ENCODE peak calls at places on chromosomes 7 and 10, in six cellular contexts. N is RWPE2, E is Peyer's patch, Y is progenitor cell of endocrine pancreas, V is foreskin fibroblast, X is lung. P is an unnamed sample.

GRCh38 chr7:47678641-47679380 is 96.9 kb upstream of the TNS3 start:
- DNase-seq in X (no peak), Y (no peak), N (no peak), E (no peak), V (no peak), P (no peak)

GRCh38 chr10:613217-613616 is 76.3 kb downstream of the DIP2C start:
- DNase-seq in V (no peak), N (no peak), E (no peak), Y (no peak), X (peak), P (no peak)

GRCh38 chr10:5873515-5873995 is 16.1 kb downstream of the ANKRD16 start:
- DNase-seq in X (peak), N (no peak), Y (peak), V (peak), E (peak), P (peak)

GRCh38 chr7:122756860-122757259 is 54.1 kb upstream of the RNF148 start:
- DNase-seq in E (no peak), X (no peak), Y (no peak), V (no peak), N (no peak), P (no peak)

GRCh38 chr7:148701414-148701813 is 2.7 kb downstream of the CUL1 start:
- DNase-seq in X (no peak), Y (no peak), E (no peak), V (peak), N (no peak), P (no peak)

GRCh38 chr7:39709768-39710291 is 86.5 kb downstream of the RALA start:
- DNase-seq in X (no peak), V (peak), N (no peak), E (no peak), Y (no peak), P (no peak)

GRCh38 chr10:3754727-3755439 is 30.1 kb downstream of the KLF6 start:
- DNase-seq in N (peak), Y (no peak), V (peak), X (no peak), E (peak), P (peak)

GRCh38 chr10:93894516-93895378 is 969 bp downstream of the SLC35G1 start:
- DNase-seq in X (no peak), N (no peak), V (peak), E (no peak), Y (no peak), P (no peak)

GRCh38 chr10:62818426-62819011 is 2.4 kb upstream of the EGR2 start:
- DNase-seq in V (peak), Y (peak), X (no peak), N (no peak), E (peak), P (no peak)

GRCh38 chr7:115662676-115663075 is 367.9 kb downstream of the TFEC start:
- DNase-seq in X (no peak), E (no peak), Y (no peak), N (no peak), V (peak), P (no peak)

GRCh38 chr7:24851791-24852190 is 94.5 kb upstream of the GSDME start:
- DNase-seq in N (no peak), V (peak), Y (no peak), X (no peak), E (no peak), P (no peak)

GRCh38 chr7:7542251-7542835 is 6.7 kb upstream of the COL28A1 start:
- DNase-seq in E (no peak), V (no peak), N (no peak), X (no peak), Y (no peak), P (no peak)

GRCh38 chr7:104772405-104772821 is 241.6 kb upstream of the KMT2E start:
- DNase-seq in N (no peak), X (no peak), Y (no peak), V (no peak), E (no peak), P (no peak)

GRCh38 chr10:88042162-88043100 is 179.0 kb downstream of the PTEN start:
- DNase-seq in V (peak), Y (no peak), E (no peak), X (peak), N (no peak), P (no peak)

GRCh38 chr7:158527495-158527894 is 60.1 kb downstream of the PTPRN2 start:
- DNase-seq in N (no peak), E (no peak), V (no peak), Y (no peak), X (no peak), P (no peak)

GRCh38 chr10:119344381-119344780 is 137.0 kb downstream of the GRK5 start:
- DNase-seq in N (no peak), Y (no peak), X (no peak), E (no peak), V (no peak), P (no peak)

GRCh38 chr7:51229106-51229537 is 87.5 kb downstream of the COBL start:
- DNase-seq in V (no peak), N (no peak), X (no peak), E (no peak), Y (no peak), P (peak)

GRCh38 chr7:29955799-29956476 is 33.7 kb downstream of the SCRN1 start:
- DNase-seq in Y (no peak), V (no peak), X (peak), E (peak), N (no peak), P (no peak)

GRCh38 chr10:132397036-132397541 is at the start of gene PWWP2B:
- DNase-seq in Y (no peak), X (no peak), E (peak), N (no peak), V (peak), P (no peak)

GRCh38 chr7:25347360-25347759 is 119.1 kb upstream of the NPVF start:
- DNase-seq in E (no peak), V (no peak), Y (no peak), X (no peak), N (no peak), P (no peak)

GRCh38 chr7:75989084-75989725 is 5.2 kb downstream of the TMEM120A start:
- DNase-seq in N (no peak), V (peak), X (no peak), Y (no peak), E (no peak), P (no peak)

GRCh38 chr7:50657912-50658311 is 92.7 kb upstream of the DDC start:
- DNase-seq in Y (no peak), X (peak), N (no peak), V (no peak), E (no peak), P (no peak)

GRCh38 chr7:156703773-156704482 is 63.4 kb downstream of the RNF32 start:
- DNase-seq in E (no peak), X (no peak), N (no peak), V (no peak), Y (no peak), P (no peak)

GRCh38 chr10:87619705-87620104 is 40.0 kb upstream of the PAPSS2 start:
- DNase-seq in X (peak), E (no peak), V (peak), N (no peak), Y (no peak), P (no peak)

GRCh38 chr10:43318978-43319965 is 52.2 kb upstream of the FXYD4 start:
- DNase-seq in X (no peak), N (no peak), Y (no peak), E (no peak), V (no peak), P (no peak)

GRCh38 chr10:89351402-89352038 is 23.7 kb downstream of the IFIT3 start:
- DNase-seq in E (no peak), X (no peak), Y (no peak), V (no peak), N (no peak), P (no peak)

DNA sequence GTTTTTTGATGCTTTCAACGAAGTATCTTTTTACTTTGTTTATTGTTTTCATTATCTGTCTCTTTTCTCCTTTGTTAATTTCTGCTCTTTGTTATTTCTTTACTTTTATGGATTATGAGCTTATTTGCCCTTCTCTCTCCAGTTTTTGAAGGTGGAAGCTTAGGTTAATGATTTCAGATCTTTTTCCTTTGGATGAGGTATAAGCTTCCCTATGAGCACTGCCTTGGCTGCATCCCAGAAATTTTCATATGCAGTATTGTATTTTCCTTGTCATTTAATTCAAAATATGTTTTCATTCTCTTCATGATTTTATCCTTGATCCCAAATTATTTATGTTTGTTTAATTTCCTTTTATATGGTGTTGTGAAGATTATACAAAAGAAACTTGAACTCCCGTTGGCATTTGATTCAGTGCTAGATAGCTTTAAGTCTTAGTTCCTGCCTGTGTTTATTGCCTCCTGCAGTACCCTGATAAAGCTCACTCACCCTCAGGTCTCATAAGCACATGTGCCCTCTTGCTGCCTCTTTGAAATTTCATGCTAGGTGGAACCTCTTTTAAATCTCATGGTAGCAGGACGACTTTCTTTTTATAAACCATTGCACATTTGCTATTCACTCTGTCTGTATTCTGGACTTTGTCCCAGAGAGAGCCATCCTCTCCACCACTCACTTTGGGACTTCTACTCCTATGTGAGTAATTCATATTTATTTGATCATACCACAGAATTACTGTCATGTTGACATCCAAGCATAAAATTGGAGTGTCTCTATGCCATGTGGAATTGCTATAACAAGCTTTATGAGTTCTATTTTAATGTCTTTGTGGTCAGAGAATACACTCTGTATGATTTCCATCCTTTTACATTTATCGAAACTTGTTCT is 23.0 kb upstream of the CEP41 start:
- DNase-seq in Y (no peak), N (no peak), E (no peak), X (no peak), V (no peak), P (no peak)
- TF ChIP-seq CTCF in Y (no peak), N (no peak), E (no peak), X (no peak), V (no peak), P (no peak)

DNA sequence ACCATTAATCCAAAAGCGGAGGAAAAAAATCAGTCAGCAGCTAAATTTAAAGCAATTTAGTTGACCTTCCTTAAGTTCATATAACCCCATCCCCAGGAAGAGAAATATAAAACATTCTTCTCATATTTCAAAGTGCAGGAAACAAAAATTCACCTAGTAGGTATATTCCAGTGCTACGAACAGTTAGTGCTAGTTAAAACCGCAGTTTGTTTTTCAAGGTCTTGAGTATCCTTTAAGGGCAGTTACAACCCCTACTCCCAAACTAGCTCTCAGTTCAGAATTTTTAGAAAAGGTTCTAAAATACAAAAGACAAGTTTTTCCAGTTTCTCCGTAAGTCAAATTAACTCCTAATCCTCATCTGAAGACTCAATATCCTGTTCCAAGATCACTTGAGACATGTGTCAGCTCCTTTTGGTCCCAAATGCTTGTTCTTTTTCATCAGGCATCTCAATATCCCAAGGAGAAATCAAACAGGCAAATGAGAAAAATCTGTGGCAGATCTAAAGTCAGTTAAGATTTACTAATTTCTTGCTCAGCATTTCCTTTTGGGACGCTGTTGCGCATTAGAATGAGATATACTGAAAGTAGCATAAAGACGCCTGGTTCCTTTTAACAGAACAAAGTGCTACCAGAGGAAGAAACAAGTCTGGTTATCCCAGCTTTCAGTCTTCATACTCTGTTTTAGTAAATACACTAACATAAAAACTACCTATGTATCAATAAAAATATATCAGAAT is 51.8 kb downstream of the ARHGAP12 start:
- DNase-seq in X (no peak), E (no peak), Y (no peak), V (peak), N (no peak), P (no peak)
- TF ChIP-seq CTCF in X (no peak), E (no peak), Y (no peak), V (no peak), N (no peak), P (no peak)

DNA sequence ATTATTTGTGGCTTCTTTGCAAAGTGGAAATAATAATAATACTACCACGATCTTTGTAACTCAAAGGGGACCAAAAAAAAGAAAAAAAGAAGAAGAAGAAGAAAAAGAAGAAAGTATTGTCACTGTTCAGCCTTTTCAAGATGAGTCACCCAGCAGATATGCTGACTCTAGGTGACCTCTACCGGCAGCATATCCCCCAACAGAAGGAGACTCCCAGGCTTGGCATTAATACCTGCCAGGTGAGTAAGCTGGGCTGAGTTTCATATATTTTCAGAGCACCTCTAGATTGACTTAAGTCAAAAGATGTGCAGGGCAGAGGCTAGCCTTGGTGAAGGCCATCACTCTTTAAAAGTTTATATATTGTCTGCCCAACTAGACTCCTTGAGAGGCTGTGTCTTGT is 30.4 kb upstream of the GPR26 start:
- DNase-seq in X (no peak), V (no peak), E (no peak), N (no peak), Y (no peak), P (no peak)
- TF ChIP-seq CTCF in X (no peak), V (no peak), E (no peak), N (peak), Y (no peak), P (no peak)

DNA sequence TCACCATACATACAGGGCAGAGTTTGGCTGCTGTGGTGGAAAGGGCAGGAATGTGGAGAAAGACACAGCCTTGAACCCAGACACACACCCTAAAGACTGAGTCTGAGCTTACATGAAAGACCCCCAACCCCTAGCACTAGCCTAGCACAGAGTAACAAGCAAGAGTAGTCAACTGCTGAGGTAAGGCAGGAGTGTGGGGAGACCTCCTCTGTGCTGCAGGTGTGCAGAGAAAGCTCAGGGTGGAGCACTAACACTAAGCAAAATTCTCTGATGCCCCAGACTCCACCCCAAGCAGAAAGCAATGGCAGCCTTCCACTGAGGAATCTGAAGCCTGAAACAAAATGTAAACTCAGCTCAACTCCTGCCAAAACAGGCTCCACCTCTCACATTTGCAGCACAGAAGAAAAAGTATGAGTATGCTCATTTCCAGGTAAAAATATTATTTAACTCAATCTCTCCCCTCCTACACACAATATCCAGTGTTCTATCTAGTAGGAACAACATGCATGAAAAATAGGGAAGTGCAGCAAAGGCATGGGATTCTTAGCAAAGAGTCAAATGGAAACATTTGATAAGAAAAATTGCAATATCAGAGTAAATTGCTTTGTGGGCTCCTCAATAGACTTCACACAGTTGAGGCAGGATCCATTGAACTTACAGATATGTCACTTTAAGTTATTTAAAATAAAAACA is 151.1 kb downstream of the ANK3 start:
- DNase-seq in E (peak), N (no peak), Y (no peak), V (peak), X (no peak), P (no peak)
- TF ChIP-seq CTCF in E (no peak), N (peak), Y (peak), V (peak), X (no peak), P (peak)

GRCh38 chr7:44471850-44472249 is 18.6 kb downstream of the NUDCD3 start:
- DNase-seq in X (no peak), Y (no peak), V (peak), N (no peak), E (no peak), P (no peak)

GRCh38 chr7:44482502-44483485 is 7.7 kb downstream of the NUDCD3 start:
- DNase-seq in V (no peak), Y (no peak), X (no peak), E (no peak), N (no peak), P (no peak)

GRCh38 chr7:44473295-44473694 is 17.2 kb downstream of the NUDCD3 start:
- DNase-seq in V (peak), E (no peak), N (no peak), X (no peak), Y (no peak), P (no peak)

GRCh38 chr7:44477955-44478354 is 12.5 kb downstream of the NUDCD3 start:
- DNase-seq in X (no peak), Y (no peak), N (no peak), E (no peak), V (no peak), P (no peak)

DNA sequence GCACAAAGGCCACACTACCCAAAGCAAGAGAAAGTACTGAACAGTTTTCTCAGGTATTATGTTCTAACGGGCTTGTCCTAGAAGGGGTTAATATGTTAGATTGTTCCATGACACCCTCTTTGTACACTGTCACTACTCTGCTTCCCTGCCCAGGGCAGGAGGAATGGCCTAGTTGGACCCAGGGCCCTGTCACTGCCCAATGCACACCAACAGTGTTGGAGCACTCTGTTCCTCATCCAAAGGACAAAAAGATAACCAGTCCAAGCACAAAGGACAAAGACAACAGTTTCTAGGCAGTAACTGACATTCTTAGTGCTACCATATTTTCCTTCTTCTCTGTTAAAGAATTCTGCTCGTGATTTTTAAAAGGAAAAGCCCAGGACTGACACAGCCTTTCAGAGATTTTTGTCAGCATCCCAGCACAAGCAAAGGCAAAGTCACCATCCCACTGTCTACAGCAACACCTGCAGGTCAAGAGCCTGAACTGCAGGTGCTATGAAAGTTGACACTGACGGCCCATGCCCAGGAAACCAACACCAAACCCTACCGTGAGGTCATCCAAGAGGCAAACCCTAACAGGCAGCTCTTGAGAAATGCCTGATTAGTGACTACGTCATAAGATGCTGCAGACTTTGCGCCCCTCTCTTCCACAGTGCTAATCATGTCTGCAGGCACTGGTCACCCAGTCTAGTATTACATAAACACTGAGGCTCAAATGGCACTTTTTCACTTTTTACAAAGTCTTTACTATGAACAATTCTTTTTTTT is 13.2 kb downstream of the NUDCD3 start:
- DNase-seq in V (peak), N (peak), X (peak), E (peak), Y (peak), P (no peak)
- TF ChIP-seq CTCF in V (peak), N (peak), X (peak), E (peak), Y (peak), P (peak)

DNA sequence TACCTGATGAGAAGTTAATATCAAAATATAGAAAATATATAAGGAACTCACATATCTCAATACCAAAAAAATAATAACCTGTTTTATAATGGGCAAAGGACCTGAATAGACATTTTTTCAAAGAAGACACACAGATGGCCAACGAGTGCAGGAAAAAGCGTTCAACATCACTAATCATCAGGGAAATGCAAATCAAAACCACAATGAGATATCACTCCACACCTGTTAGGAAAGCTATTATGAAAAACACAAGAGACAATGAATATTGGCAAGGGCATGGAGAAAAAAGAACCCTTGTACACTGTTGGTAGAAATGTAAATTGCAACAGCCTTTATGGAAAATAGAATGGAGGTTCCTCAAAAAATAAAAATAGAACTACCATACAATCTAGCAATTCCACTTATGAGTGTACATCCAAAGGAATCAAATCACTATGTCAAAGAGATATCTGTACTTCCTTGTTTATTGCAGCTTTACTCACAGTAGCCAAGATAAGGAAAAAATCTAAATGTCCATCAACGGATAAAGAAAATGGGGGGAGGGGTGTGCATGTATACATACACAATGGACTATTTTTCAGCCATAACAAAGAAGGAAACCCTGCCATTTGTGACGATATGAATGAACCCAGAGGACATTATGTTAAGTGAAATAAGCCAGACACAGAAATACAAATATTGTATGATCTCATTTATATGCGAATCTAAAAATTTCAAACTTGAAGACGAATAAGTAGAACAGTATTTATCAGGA is 3.6 kb upstream of the ALOX5 start:
- DNase-seq in X (no peak), V (no peak), Y (no peak), N (no peak), E (no peak), P (no peak)
- TF ChIP-seq CTCF in X (no peak), V (no peak), Y (no peak), N (no peak), E (no peak), P (no peak)

P was measured in osteocyte.